ENCODE peak calls at places on chromosomes 3 and 15, in nine cellular contexts. One of them, this sample, is unnamed.

GRCh38 chr3:30306896-30307295 is 299.5 kb upstream of the TGFBR2 start:
- DNase-seq in NB4: no peak
- DNase-seq in fibroblast of pulmonary artery: no peak
- DNase-seq in fibroblast of villous mesenchyme: no peak
- DNase-seq in Peyer's patch: no peak
- DNase-seq in K562: no peak
- DNase-seq in coronary artery: no peak
- DNase-seq in astrocyte of the spinal cord: no peak
- DNase-seq in cardiac muscle cell: no peak
- DNase-seq in this sample: no peak

GRCh38 chr3:132347095-132347494 is 29.9 kb downstream of the ACP3 start:
- DNase-seq in NB4: no peak
- DNase-seq in fibroblast of pulmonary artery: peak
- DNase-seq in fibroblast of villous mesenchyme: peak
- DNase-seq in Peyer's patch: no peak
- DNase-seq in K562: no peak
- DNase-seq in coronary artery: no peak
- DNase-seq in astrocyte of the spinal cord: peak
- DNase-seq in cardiac muscle cell: no peak
- DNase-seq in this sample: no peak

GRCh38 chr3:37197810-37198371 is 23.5 kb upstream of the LRRFIP2 start:
- DNase-seq in NB4: no peak
- DNase-seq in fibroblast of pulmonary artery: no peak
- DNase-seq in fibroblast of villous mesenchyme: peak
- DNase-seq in Peyer's patch: no peak
- DNase-seq in K562: no peak
- DNase-seq in coronary artery: no peak
- DNase-seq in astrocyte of the spinal cord: peak
- DNase-seq in cardiac muscle cell: no peak
- DNase-seq in this sample: no peak

GRCh38 chr3:160564205-160564922 is 1.0 kb downstream of the KPNA4 start:
- DNase-seq in NB4: peak
- DNase-seq in fibroblast of pulmonary artery: no peak
- DNase-seq in fibroblast of villous mesenchyme: peak
- DNase-seq in Peyer's patch: no peak
- DNase-seq in K562: no peak
- DNase-seq in coronary artery: no peak
- DNase-seq in astrocyte of the spinal cord: no peak
- DNase-seq in cardiac muscle cell: peak
- DNase-seq in this sample: no peak

GRCh38 chr3:48069339-48069738 is 53.1 kb upstream of the MAP4 start:
- DNase-seq in NB4: no peak
- DNase-seq in fibroblast of pulmonary artery: no peak
- DNase-seq in fibroblast of villous mesenchyme: peak
- DNase-seq in Peyer's patch: no peak
- DNase-seq in K562: no peak
- DNase-seq in coronary artery: no peak
- DNase-seq in astrocyte of the spinal cord: no peak
- DNase-seq in cardiac muscle cell: no peak
- DNase-seq in this sample: no peak

GRCh38 chr15:33994005-33994615 is 25.8 kb downstream of the CHRM5 start:
- DNase-seq in NB4: peak
- DNase-seq in fibroblast of pulmonary artery: peak
- DNase-seq in fibroblast of villous mesenchyme: peak
- DNase-seq in Peyer's patch: no peak
- DNase-seq in K562: no peak
- DNase-seq in coronary artery: no peak
- DNase-seq in astrocyte of the spinal cord: peak
- DNase-seq in cardiac muscle cell: peak
- DNase-seq in this sample: no peak

GRCh38 chr15:36645106-36645505 is 65.7 kb downstream of the CDIN1 start:
- DNase-seq in NB4: no peak
- DNase-seq in fibroblast of pulmonary artery: peak
- DNase-seq in fibroblast of villous mesenchyme: peak
- DNase-seq in Peyer's patch: no peak
- DNase-seq in K562: no peak
- DNase-seq in coronary artery: no peak
- DNase-seq in astrocyte of the spinal cord: no peak
- DNase-seq in cardiac muscle cell: no peak
- DNase-seq in this sample: no peak

GRCh38 chr3:132966374-132966773 is 71.8 kb upstream of the TMEM108 start:
- DNase-seq in NB4: no peak
- DNase-seq in fibroblast of pulmonary artery: no peak
- DNase-seq in fibroblast of villous mesenchyme: no peak
- DNase-seq in Peyer's patch: no peak
- DNase-seq in K562: no peak
- DNase-seq in coronary artery: no peak
- DNase-seq in astrocyte of the spinal cord: no peak
- DNase-seq in cardiac muscle cell: no peak
- DNase-seq in this sample: no peak

GRCh38 chr15:90690585-90690984 is 26.6 kb upstream of the BLM start:
- DNase-seq in NB4: no peak
- DNase-seq in fibroblast of pulmonary artery: no peak
- DNase-seq in fibroblast of villous mesenchyme: no peak
- DNase-seq in Peyer's patch: no peak
- DNase-seq in K562: no peak
- DNase-seq in coronary artery: no peak
- DNase-seq in astrocyte of the spinal cord: no peak
- DNase-seq in cardiac muscle cell: no peak
- DNase-seq in this sample: no peak

GRCh38 chr3:40618158-40618557 is 93.4 kb downstream of the ZNF621 start:
- DNase-seq in NB4: no peak
- DNase-seq in fibroblast of pulmonary artery: no peak
- DNase-seq in fibroblast of villous mesenchyme: no peak
- DNase-seq in Peyer's patch: no peak
- DNase-seq in K562: no peak
- DNase-seq in coronary artery: no peak
- DNase-seq in astrocyte of the spinal cord: no peak
- DNase-seq in cardiac muscle cell: no peak
- DNase-seq in this sample: no peak

GRCh38 chr3:134873789-134874188 is 78.7 kb downstream of the EPHB1 start:
- DNase-seq in NB4: no peak
- DNase-seq in fibroblast of pulmonary artery: no peak
- DNase-seq in fibroblast of villous mesenchyme: no peak
- DNase-seq in Peyer's patch: no peak
- DNase-seq in K562: no peak
- DNase-seq in coronary artery: no peak
- DNase-seq in astrocyte of the spinal cord: no peak
- DNase-seq in cardiac muscle cell: no peak
- DNase-seq in this sample: no peak

GRCh38 chr3:35965908-35966307 is 326.6 kb downstream of the ARPP21 start:
- DNase-seq in NB4: peak
- DNase-seq in fibroblast of pulmonary artery: peak
- DNase-seq in fibroblast of villous mesenchyme: peak
- DNase-seq in Peyer's patch: no peak
- DNase-seq in K562: no peak
- DNase-seq in coronary artery: no peak
- DNase-seq in astrocyte of the spinal cord: peak
- DNase-seq in cardiac muscle cell: peak
- DNase-seq in this sample: no peak
- TF ChIP-seq CTCF in NB4: peak
- TF ChIP-seq CTCF in fibroblast of pulmonary artery: peak
- TF ChIP-seq CTCF in fibroblast of villous mesenchyme: peak
- TF ChIP-seq CTCF in Peyer's patch: peak
- TF ChIP-seq CTCF in K562: no peak
- TF ChIP-seq CTCF in coronary artery: peak
- TF ChIP-seq CTCF in astrocyte of the spinal cord: peak
- TF ChIP-seq CTCF in cardiac muscle cell: peak
- TF ChIP-seq CTCF in this sample: peak

GRCh38 chr15:81334768-81335447 is 11.0 kb upstream of the STARD5 start:
- DNase-seq in NB4: no peak
- DNase-seq in fibroblast of pulmonary artery: peak
- DNase-seq in fibroblast of villous mesenchyme: peak
- DNase-seq in Peyer's patch: no peak
- DNase-seq in K562: no peak
- DNase-seq in coronary artery: peak
- DNase-seq in astrocyte of the spinal cord: no peak
- DNase-seq in cardiac muscle cell: no peak
- DNase-seq in this sample: no peak

GRCh38 chr15:81337241-81337640 is 13.3 kb upstream of the STARD5 start:
- DNase-seq in NB4: no peak
- DNase-seq in fibroblast of pulmonary artery: no peak
- DNase-seq in fibroblast of villous mesenchyme: no peak
- DNase-seq in Peyer's patch: no peak
- DNase-seq in K562: no peak
- DNase-seq in coronary artery: peak
- DNase-seq in astrocyte of the spinal cord: no peak
- DNase-seq in cardiac muscle cell: no peak
- DNase-seq in this sample: no peak

GRCh38 chr15:81337713-81338157 is 13.8 kb upstream of the STARD5 start:
- DNase-seq in NB4: no peak
- DNase-seq in fibroblast of pulmonary artery: peak
- DNase-seq in fibroblast of villous mesenchyme: no peak
- DNase-seq in Peyer's patch: no peak
- DNase-seq in K562: no peak
- DNase-seq in coronary artery: peak
- DNase-seq in astrocyte of the spinal cord: no peak
- DNase-seq in cardiac muscle cell: no peak
- DNase-seq in this sample: no peak

GRCh38 chr15:81336568-81336967 is 12.6 kb upstream of the STARD5 start:
- DNase-seq in NB4: peak
- DNase-seq in fibroblast of pulmonary artery: peak
- DNase-seq in fibroblast of villous mesenchyme: peak
- DNase-seq in Peyer's patch: peak
- DNase-seq in K562: no peak
- DNase-seq in coronary artery: peak
- DNase-seq in astrocyte of the spinal cord: peak
- DNase-seq in cardiac muscle cell: no peak
- DNase-seq in this sample: no peak

GRCh38 chr15:81335631-81336030 is 11.7 kb upstream of the STARD5 start:
- DNase-seq in NB4: no peak
- DNase-seq in fibroblast of pulmonary artery: no peak
- DNase-seq in fibroblast of villous mesenchyme: no peak
- DNase-seq in Peyer's patch: no peak
- DNase-seq in K562: no peak
- DNase-seq in coronary artery: peak
- DNase-seq in astrocyte of the spinal cord: no peak
- DNase-seq in cardiac muscle cell: no peak
- DNase-seq in this sample: no peak
- H3K4me3 ChIP-seq in NB4: no peak
- H3K4me3 ChIP-seq in fibroblast of pulmonary artery: no peak
- H3K4me3 ChIP-seq in fibroblast of villous mesenchyme: no peak
- H3K4me3 ChIP-seq in Peyer's patch: no peak
- H3K4me3 ChIP-seq in K562: no peak
- H3K4me3 ChIP-seq in coronary artery: no peak
- H3K4me3 ChIP-seq in astrocyte of the spinal cord: no peak
- H3K4me3 ChIP-seq in cardiac muscle cell: no peak
- H3K4me3 ChIP-seq in this sample: no peak

GRCh38 chr3:50358355-50358926 is 880 bp downstream of the TMEM115 start:
- DNase-seq in NB4: no peak
- DNase-seq in fibroblast of pulmonary artery: no peak
- DNase-seq in fibroblast of villous mesenchyme: no peak
- DNase-seq in Peyer's patch: no peak
- DNase-seq in K562: no peak
- DNase-seq in coronary artery: no peak
- DNase-seq in astrocyte of the spinal cord: no peak
- DNase-seq in cardiac muscle cell: no peak
- DNase-seq in this sample: no peak

GRCh38 chr3:50356553-50356952 is 2.8 kb downstream of the TMEM115 start:
- DNase-seq in NB4: peak
- DNase-seq in fibroblast of pulmonary artery: no peak
- DNase-seq in fibroblast of villous mesenchyme: peak
- DNase-seq in Peyer's patch: no peak
- DNase-seq in K562: peak
- DNase-seq in coronary artery: no peak
- DNase-seq in astrocyte of the spinal cord: no peak
- DNase-seq in cardiac muscle cell: no peak
- DNase-seq in this sample: no peak

GRCh38 chr3:50354186-50354764 is 3.6 kb downstream of the CYB561D2 start:
- DNase-seq in NB4: no peak
- DNase-seq in fibroblast of pulmonary artery: no peak
- DNase-seq in fibroblast of villous mesenchyme: no peak
- DNase-seq in Peyer's patch: no peak
- DNase-seq in K562: no peak
- DNase-seq in coronary artery: no peak
- DNase-seq in astrocyte of the spinal cord: no peak
- DNase-seq in cardiac muscle cell: no peak
- DNase-seq in this sample: no peak

GRCh38 chr3:50354850-50355249 is 4.2 kb downstream of the CYB561D2 start:
- DNase-seq in NB4: no peak
- DNase-seq in fibroblast of pulmonary artery: no peak
- DNase-seq in fibroblast of villous mesenchyme: no peak
- DNase-seq in Peyer's patch: no peak
- DNase-seq in K562: no peak
- DNase-seq in coronary artery: no peak
- DNase-seq in astrocyte of the spinal cord: no peak
- DNase-seq in cardiac muscle cell: no peak
- DNase-seq in this sample: no peak

DNA sequence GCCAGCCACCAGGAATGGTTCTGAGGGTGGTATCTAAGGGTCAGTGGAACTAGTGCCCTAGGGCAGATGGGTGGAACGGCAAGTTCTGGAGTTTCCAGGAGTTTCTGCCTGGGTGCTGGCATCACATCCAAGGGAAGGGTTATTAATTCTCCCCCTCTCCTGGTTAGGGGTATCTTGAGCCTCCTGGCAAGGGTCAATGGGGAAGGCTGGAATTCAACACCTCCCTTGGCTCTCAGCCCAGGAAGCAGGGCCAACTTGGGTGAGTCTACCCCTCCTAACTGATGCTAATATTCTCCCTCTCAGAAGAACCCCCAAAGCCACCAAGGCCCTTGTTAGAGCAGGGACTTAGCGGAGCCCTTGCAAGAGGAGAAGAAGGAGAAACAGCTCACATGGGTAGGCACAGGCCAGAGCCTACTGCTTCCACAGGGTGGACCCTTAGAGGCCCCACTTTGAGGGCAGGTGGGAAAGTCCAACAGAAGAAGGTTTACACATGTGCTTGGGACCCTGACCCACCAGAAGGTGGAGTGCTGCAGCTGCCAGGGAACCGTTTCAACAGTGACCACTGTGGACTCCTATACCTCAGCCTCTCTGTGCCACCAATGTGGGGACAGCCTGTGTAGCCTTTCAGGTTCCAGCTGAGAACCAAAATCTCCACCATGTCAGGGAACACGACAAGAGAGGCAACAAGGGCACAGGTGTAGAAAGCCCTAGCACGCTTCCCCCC is 3.3 kb downstream of the TMEM115 start:
- DNase-seq in NB4: no peak
- DNase-seq in fibroblast of pulmonary artery: no peak
- DNase-seq in fibroblast of villous mesenchyme: no peak
- DNase-seq in Peyer's patch: no peak
- DNase-seq in K562: no peak
- DNase-seq in coronary artery: no peak
- DNase-seq in astrocyte of the spinal cord: no peak
- DNase-seq in cardiac muscle cell: no peak
- DNase-seq in this sample: no peak
- TF ChIP-seq CTCF in NB4: no peak
- TF ChIP-seq CTCF in fibroblast of pulmonary artery: no peak
- TF ChIP-seq CTCF in fibroblast of villous mesenchyme: no peak
- TF ChIP-seq CTCF in Peyer's patch: no peak
- TF ChIP-seq CTCF in K562: no peak
- TF ChIP-seq CTCF in coronary artery: no peak
- TF ChIP-seq CTCF in astrocyte of the spinal cord: no peak
- TF ChIP-seq CTCF in cardiac muscle cell: no peak
- TF ChIP-seq CTCF in this sample: no peak

GRCh38 chr3:187368251-187368733 is at the start of gene RTP4:
- DNase-seq in NB4: peak
- DNase-seq in fibroblast of pulmonary artery: peak
- DNase-seq in fibroblast of villous mesenchyme: peak
- DNase-seq in Peyer's patch: no peak
- DNase-seq in K562: no peak
- DNase-seq in coronary artery: no peak
- DNase-seq in astrocyte of the spinal cord: peak
- DNase-seq in cardiac muscle cell: no peak
- DNase-seq in this sample: peak
- H3K4me3 ChIP-seq in NB4: no peak
- H3K4me3 ChIP-seq in fibroblast of pulmonary artery: peak
- H3K4me3 ChIP-seq in fibroblast of villous mesenchyme: peak
- H3K4me3 ChIP-seq in Peyer's patch: peak
- H3K4me3 ChIP-seq in K562: no peak
- H3K4me3 ChIP-seq in coronary artery: peak
- H3K4me3 ChIP-seq in astrocyte of the spinal cord: peak
- H3K4me3 ChIP-seq in cardiac muscle cell: no peak
- H3K4me3 ChIP-seq in this sample: peak